ENCODE peak calls at places on chromosome 1, in five cellular contexts. Y is heart right ventricle; H is CD8-positive, alpha-beta T cell; T is cardiac muscle cell; V is RCC 7860. G is an unnamed sample.

GRCh38 chr1:219582310-219582709 is 30.6 kb downstream of the ZC3H11B start:
- DNase-seq in V (no peak), T (no peak), H (no peak), Y (no peak), G (no peak)

GRCh38 chr1:107262472-107263286 is 121.8 kb downstream of the NTNG1 start:
- DNase-seq in H (no peak), T (no peak), V (peak; percentile 21), Y (no peak), G (no peak)

GRCh38 chr1:40255231-40255630 is 2.8 kb upstream of the ZMPSTE24 start:
- DNase-seq in H (no peak), V (no peak), Y (no peak), T (no peak), G (no peak)

GRCh38 chr1:193927550-193927949 is 741.1 kb upstream of the B3GALT2 start:
- DNase-seq in T (no peak), V (no peak), Y (no peak), H (no peak), G (no peak)

GRCh38 chr1:172239894-172240293 is 180.6 kb upstream of the C1orf105 start:
- DNase-seq in T (no peak), H (no peak), V (no peak), Y (no peak), G (no peak)

GRCh38 chr1:8423134-8423701 is 105.3 kb downstream of the SLC45A1 start:
- DNase-seq in V (no peak), Y (no peak), T (peak; percentile 57), H (no peak), G (peak; percentile 30)

GRCh38 chr1:156848461-156849150 is 10.3 kb downstream of the INSRR start:
- DNase-seq in H (peak; percentile 60), V (no peak), T (peak; percentile 32), Y (no peak), G (no peak)

GRCh38 chr1:23742670-23743286 is 493 bp upstream of the ELOA start:
- DNase-seq in Y (no peak), T (no peak), H (no peak), V (no peak), G (no peak)

GRCh38 chr1:234929369-234929768 is 199.3 kb downstream of the TOMM20 start:
- DNase-seq in H (no peak), Y (no peak), T (no peak), V (no peak), G (no peak)

GRCh38 chr1:182270731-182271130 is 120.9 kb downstream of the GLUL start:
- DNase-seq in Y (no peak), V (no peak), T (no peak), H (no peak), G (no peak)

GRCh38 chr1:113390871-113391642 is 742 bp downstream of the MAGI3 start:
- DNase-seq in H (peak; percentile 19), Y (peak; percentile 28), V (peak; percentile 24), T (peak; percentile 39), G (peak; percentile 44)